ENCODE peak calls at places on chromosomes 1 and 21, in five cellular contexts. N, A, Y, P and H are unnamed samples.

GRCh38 chr1:215104283-215104682 is 21.7 kb downstream of the KCNK2 start:
- ATAC-seq in N (no peak), A (no peak), P (no peak), Y (no peak), H (no peak)

GRCh38 chr1:224879404-224879803 is 50.1 kb upstream of the DNAH14 start:
- ATAC-seq in N (no peak), Y (no peak), A (no peak), P (peak), H (no peak)

GRCh38 chr1:109477821-109478220 is 5.9 kb upstream of the ATXN7L2 start:
- ATAC-seq in Y (no peak), A (no peak), P (no peak), N (no peak), H (no peak)

GRCh38 chr1:53061859-53062714 is at the start of gene PODN:
- ATAC-seq in N (peak), A (peak), P (peak), Y (no peak), H (no peak)

GRCh38 chr1:172363852-172364251 is 56.6 kb upstream of the C1orf105 start:
- ATAC-seq in P (no peak), Y (no peak), A (no peak), N (no peak), H (no peak)

GRCh38 chr1:241532173-241532553 is at the start of gene KMO:
- ATAC-seq in Y (peak), P (no peak), N (no peak), A (peak), H (peak)

GRCh38 chr1:6757719-6758435 is 27.4 kb upstream of the CAMTA1 start:
- ATAC-seq in N (no peak), A (no peak), P (no peak), Y (no peak), H (no peak)

GRCh38 chr1:59577774-59578173 is 237.0 kb upstream of the HOOK1 start:
- ATAC-seq in N (no peak), Y (no peak), P (no peak), A (no peak), H (no peak)

GRCh38 chr1:180501865-180502360 is 464 bp downstream of the ACBD6 start:
- ATAC-seq in A (peak), Y (peak), N (peak), P (no peak), H (peak)

GRCh38 chr1:222240536-222241181 is 307.2 kb downstream of the HHIPL2 start:
- ATAC-seq in A (peak), N (no peak), P (no peak), Y (no peak), H (no peak)

GRCh38 chr1:112141923-112142322 is 152.5 kb upstream of the KCND3 start:
- ATAC-seq in P (peak), Y (no peak), N (no peak), A (no peak), H (no peak)

GRCh38 chr21:38796426-38796825 is 9.3 kb upstream of the ETS2 start:
- ATAC-seq in N (no peak), P (no peak), Y (no peak), A (no peak), H (no peak)

GRCh38 chr1:246351726-246352125 is 155.4 kb downstream of the SMYD3 start:
- ATAC-seq in N (no peak), P (no peak), A (no peak), Y (no peak), H (no peak)

GRCh38 chr1:95003433-95003738 is 69.4 kb downstream of the ALG14 start:
- ATAC-seq in N (no peak), Y (no peak), P (no peak), A (no peak), H (no peak)

GRCh38 chr1:25706146-25707089 is 89.8 kb downstream of the MAN1C1 start:
- ATAC-seq in N (no peak), Y (no peak), A (no peak), P (peak), H (no peak)

GRCh38 chr1:58981392-58981791 is 197.5 kb upstream of the JUN start:
- ATAC-seq in P (no peak), Y (no peak), A (no peak), N (no peak), H (no peak)

GRCh38 chr1:95017775-95018174 is 55.0 kb downstream of the ALG14 start:
- ATAC-seq in N (no peak), A (peak), Y (no peak), P (no peak), H (no peak)

GRCh38 chr1:83052865-83053264 is 946.1 kb downstream of the TTLL7 start:
- ATAC-seq in Y (no peak), N (no peak), P (no peak), A (no peak), H (no peak)

GRCh38 chr1:221794079-221794670 is 52.3 kb upstream of the DUSP10 start:
- ATAC-seq in N (peak), A (peak), Y (peak), P (no peak), H (peak)

GRCh38 chr1:17134724-17135123 is 15.5 kb upstream of the PADI2 start:
- ATAC-seq in Y (no peak), N (peak), P (no peak), A (no peak), H (no peak)

GRCh38 chr1:212438831-212439237 is 6.1 kb downstream of the NENF start:
- ATAC-seq in N (no peak), P (no peak), Y (no peak), A (no peak), H (no peak)

GRCh38 chr21:31220567-31220966 is 123.5 kb downstream of the TIAM1 start:
- ATAC-seq in Y (no peak), A (no peak), P (peak), N (no peak), H (no peak)

GRCh38 chr1:203536981-203537455 is 43.1 kb downstream of the OPTC start:
- ATAC-seq in P (peak), N (no peak), Y (no peak), A (peak), H (no peak)

GRCh38 chr21:30497065-30497464 is at the start of gene KRTAP19-4:
- ATAC-seq in Y (no peak), A (no peak), N (no peak), P (no peak), H (no peak)

GRCh38 chr1:151759241-151759640 is 4.1 kb downstream of the MRPL9 start:
- ATAC-seq in P (no peak), N (no peak), A (no peak), Y (no peak), H (no peak)

GRCh38 chr1:77817368-77818209 is 38.1 kb downstream of the MIGA1 start:
- ATAC-seq in P (no peak), Y (no peak), N (no peak), A (no peak), H (no peak)

GRCh38 chr1:45820797-45821196 is 17.4 kb downstream of the MAST2 start:
- ATAC-seq in Y (no peak), A (no peak), N (no peak), P (no peak), H (no peak)

GRCh38 chr1:202505356-202505755 is 156.9 kb downstream of the PPP1R12B start:
- ATAC-seq in P (peak), A (peak), N (no peak), Y (no peak), H (no peak)

GRCh38 chr1:44632511-44633072 is 41.7 kb downstream of the TMEM53 start:
- ATAC-seq in A (peak), N (no peak), Y (no peak), P (no peak), H (no peak)

GRCh38 chr1:226226601-226227000 is 3.1 kb downstream of the MIXL1 start:
- ATAC-seq in A (no peak), Y (no peak), P (no peak), N (no peak), H (no peak)